ENCODE peak calls at places on chromosomes 11 and 22, in five cellular contexts. One of them, this sample, is unnamed. For H3K4me1, the result is how much of the 10 kb centered on the place peaks cover.

GRCh38 chr11:77487790-77488189 is 13.9 kb upstream of the PAK1 start:
- DNase-seq in GM23248: no peak
- DNase-seq in PC-3: no peak
- DNase-seq in GM23338: no peak
- DNase-seq in HCT116: no peak
- DNase-seq in this sample: no peak

GRCh38 chr11:45095691-45096010 is 50.8 kb upstream of the PRDM11 start:
- DNase-seq in GM23248: no peak
- DNase-seq in PC-3: no peak
- DNase-seq in GM23338: no peak
- DNase-seq in HCT116: no peak
- DNase-seq in this sample: no peak

GRCh38 chr11:96279018-96279417 is 64.0 kb downstream of the MAML2 start:
- DNase-seq in GM23248: no peak
- DNase-seq in PC-3: no peak
- DNase-seq in GM23338: no peak
- DNase-seq in HCT116: no peak
- DNase-seq in this sample: no peak

GRCh38 chr22:40200795-40201194 is 23.1 kb downstream of the TNRC6B start:
- DNase-seq in GM23248: no peak
- DNase-seq in PC-3: no peak
- DNase-seq in GM23338: no peak
- DNase-seq in HCT116: no peak
- DNase-seq in this sample: no peak

GRCh38 chr11:110011595-110011994 is 81.6 kb upstream of the ZC3H12C start:
- DNase-seq in GM23248: no peak
- DNase-seq in PC-3: no peak
- DNase-seq in GM23338: no peak
- DNase-seq in HCT116: no peak
- DNase-seq in this sample: no peak

GRCh38 chr11:101442936-101443521 is 140.8 kb downstream of the TRPC6 start:
- DNase-seq in GM23248: peak
- DNase-seq in PC-3: no peak
- DNase-seq in GM23338: no peak
- DNase-seq in HCT116: no peak
- DNase-seq in this sample: no peak

GRCh38 chr22:39728236-39728860 is 157.8 kb downstream of the CACNA1I start:
- DNase-seq in GM23248: no peak
- DNase-seq in PC-3: no peak
- DNase-seq in GM23338: no peak
- DNase-seq in HCT116: no peak
- DNase-seq in this sample: no peak

GRCh38 chr11:94732617-94733292 is 35.4 kb upstream of the AMOTL1 start:
- DNase-seq in GM23248: peak
- DNase-seq in PC-3: peak
- DNase-seq in GM23338: no peak
- DNase-seq in HCT116: no peak
- DNase-seq in this sample: no peak

GRCh38 chr11:12600829-12601228 is 73.4 kb upstream of the TEAD1 start:
- DNase-seq in GM23248: no peak
- DNase-seq in PC-3: no peak
- DNase-seq in GM23338: no peak
- DNase-seq in HCT116: no peak
- DNase-seq in this sample: no peak

GRCh38 chr11:131809203-131809948 is 439.0 kb downstream of the NTM start:
- DNase-seq in GM23248: peak
- DNase-seq in PC-3: peak
- DNase-seq in GM23338: no peak
- DNase-seq in HCT116: no peak
- DNase-seq in this sample: no peak

GRCh38 chr22:40838486-40838885 is 18.0 kb downstream of the ST13 start:
- DNase-seq in GM23248: no peak
- DNase-seq in PC-3: no peak
- DNase-seq in GM23338: no peak
- DNase-seq in HCT116: no peak
- DNase-seq in this sample: no peak

GRCh38 chr22:46894081-46894671 is 131.7 kb downstream of the TBC1D22A start:
- DNase-seq in GM23248: peak
- DNase-seq in PC-3: no peak
- DNase-seq in GM23338: no peak
- DNase-seq in HCT116: no peak
- DNase-seq in this sample: no peak

GRCh38 chr11:1086171-1087102 is 11.8 kb downstream of the MUC2 start:
- DNase-seq in GM23248: no peak
- DNase-seq in PC-3: no peak
- DNase-seq in GM23338: no peak
- DNase-seq in HCT116: no peak
- DNase-seq in this sample: no peak

GRCh38 chr22:17795661-17796548 is 21.6 kb upstream of the BID start:
- DNase-seq in GM23248: no peak
- DNase-seq in PC-3: no peak
- DNase-seq in GM23338: no peak
- DNase-seq in HCT116: no peak
- DNase-seq in this sample: peak

GRCh38 chr11:9001736-9002135 is 2.1 kb downstream of the NRIP3 start:
- DNase-seq in GM23248: peak
- DNase-seq in PC-3: peak
- DNase-seq in GM23338: no peak
- DNase-seq in HCT116: peak
- DNase-seq in this sample: no peak

GRCh38 chr11:79021601-79022000 is 419.2 kb downstream of the TENM4 start:
- DNase-seq in GM23248: no peak
- DNase-seq in PC-3: no peak
- DNase-seq in GM23338: no peak
- DNase-seq in HCT116: no peak
- DNase-seq in this sample: no peak

GRCh38 chr22:42644422-42645340 is 4.3 kb upstream of the ATP5MGL start:
- DNase-seq in GM23248: peak
- DNase-seq in PC-3: no peak
- DNase-seq in GM23338: no peak
- DNase-seq in HCT116: no peak
- DNase-seq in this sample: no peak

GRCh38 chr22:22927888-22928665 is 40.5 kb downstream of the IGLL5 start:
- DNase-seq in GM23248: peak
- DNase-seq in PC-3: no peak
- DNase-seq in GM23338: no peak
- DNase-seq in HCT116: no peak
- DNase-seq in this sample: no peak

GRCh38 chr11:44797886-44798683 is 71.3 kb downstream of the TSPAN18 start:
- DNase-seq in GM23248: peak
- DNase-seq in PC-3: no peak
- DNase-seq in GM23338: peak
- DNase-seq in HCT116: no peak
- DNase-seq in this sample: no peak

GRCh38 chr22:27274770-27275449 is 526.6 kb downstream of the MN1 start:
- DNase-seq in GM23248: peak
- DNase-seq in PC-3: no peak
- DNase-seq in GM23338: no peak
- DNase-seq in HCT116: no peak
- DNase-seq in this sample: no peak

GRCh38 chr11:65778431-65778900 is 2.3 kb downstream of the AP5B1 start:
- DNase-seq in GM23248: no peak
- DNase-seq in PC-3: no peak
- DNase-seq in GM23338: no peak
- DNase-seq in HCT116: no peak
- DNase-seq in this sample: no peak

GRCh38 chr22:47094861-47095330 is 332.4 kb downstream of the TBC1D22A start:
- DNase-seq in GM23248: peak
- DNase-seq in PC-3: peak
- DNase-seq in GM23338: no peak
- DNase-seq in HCT116: no peak
- DNase-seq in this sample: no peak

GRCh38 chr11:30917859-30918478 is 331.8 kb upstream of the MPPED2 start:
- DNase-seq in GM23248: peak
- DNase-seq in PC-3: peak
- DNase-seq in GM23338: peak
- DNase-seq in HCT116: peak
- DNase-seq in this sample: peak

GRCh38 chr11:85783758-85784157 is 27.2 kb downstream of the SYTL2 start:
- DNase-seq in GM23248: no peak
- DNase-seq in PC-3: no peak
- DNase-seq in GM23338: no peak
- DNase-seq in HCT116: no peak
- DNase-seq in this sample: no peak

GRCh38 chr22:23012081-23012622 is 58.2 kb upstream of the GNAZ start:
- DNase-seq in GM23248: no peak
- DNase-seq in PC-3: no peak
- DNase-seq in GM23338: no peak
- DNase-seq in HCT116: no peak
- DNase-seq in this sample: no peak

GRCh38 chr11:95095858-95096587 is 6.4 kb downstream of the ENDOD1 start:
- DNase-seq in GM23248: peak
- DNase-seq in PC-3: peak
- DNase-seq in GM23338: no peak
- DNase-seq in HCT116: no peak
- DNase-seq in this sample: peak

GRCh38 chr11:2693851-2694261 is 5.9 kb downstream of the KCNQ1OT1 start:
- DNase-seq in GM23248: peak
- DNase-seq in PC-3: peak
- DNase-seq in GM23338: peak
- DNase-seq in HCT116: no peak
- DNase-seq in this sample: no peak

GRCh38 chr11:64357446-64357845 is 1.5 kb upstream of the RPS6KA4 start:
- DNase-seq in GM23248: no peak
- DNase-seq in PC-3: no peak
- DNase-seq in GM23338: no peak
- DNase-seq in HCT116: no peak
- DNase-seq in this sample: no peak

GRCh38 chr22:31344369-31345330 is 1.5 kb downstream of the PATZ1 start:
- DNase-seq in GM23248: peak
- DNase-seq in PC-3: peak
- DNase-seq in GM23338: peak
- DNase-seq in HCT116: no peak
- DNase-seq in this sample: peak

GRCh38 chr11:57588038-57588710 is 9.3 kb upstream of the SERPING1 start:
- DNase-seq in GM23248: no peak
- DNase-seq in PC-3: no peak
- DNase-seq in GM23338: no peak
- DNase-seq in HCT116: no peak
- DNase-seq in this sample: no peak

GRCh38 chr11:126153999-126154398 is 57.5 kb downstream of the RPUSD4 start:
- DNase-seq in GM23248: peak
- DNase-seq in PC-3: peak
- DNase-seq in GM23338: no peak
- DNase-seq in HCT116: peak
- DNase-seq in this sample: no peak

GRCh38 chr22:19887251-19887985 is 32.7 kb upstream of the GNB1L start:
- DNase-seq in GM23248: no peak
- DNase-seq in PC-3: no peak
- DNase-seq in GM23338: no peak
- DNase-seq in HCT116: no peak
- DNase-seq in this sample: no peak

GRCh38 chr11:102664001-102664752 is 39.0 kb upstream of the MMP20 start:
- DNase-seq in GM23248: peak
- DNase-seq in PC-3: peak
- DNase-seq in GM23338: peak
- DNase-seq in HCT116: peak
- DNase-seq in this sample: peak

GRCh38 chr22:35842954-35843353 is 125.3 kb downstream of the APOL5 start:
- DNase-seq in GM23248: peak
- DNase-seq in PC-3: peak
- DNase-seq in GM23338: peak
- DNase-seq in HCT116: peak
- DNase-seq in this sample: peak
- TF ChIP-seq EZH2phosphoT487 in GM23248: no peak
- TF ChIP-seq EZH2phosphoT487 in PC-3: no peak
- TF ChIP-seq EZH2phosphoT487 in GM23338: no peak
- TF ChIP-seq EZH2phosphoT487 in HCT116: no peak
- TF ChIP-seq EZH2phosphoT487 in this sample: no peak

DNA sequence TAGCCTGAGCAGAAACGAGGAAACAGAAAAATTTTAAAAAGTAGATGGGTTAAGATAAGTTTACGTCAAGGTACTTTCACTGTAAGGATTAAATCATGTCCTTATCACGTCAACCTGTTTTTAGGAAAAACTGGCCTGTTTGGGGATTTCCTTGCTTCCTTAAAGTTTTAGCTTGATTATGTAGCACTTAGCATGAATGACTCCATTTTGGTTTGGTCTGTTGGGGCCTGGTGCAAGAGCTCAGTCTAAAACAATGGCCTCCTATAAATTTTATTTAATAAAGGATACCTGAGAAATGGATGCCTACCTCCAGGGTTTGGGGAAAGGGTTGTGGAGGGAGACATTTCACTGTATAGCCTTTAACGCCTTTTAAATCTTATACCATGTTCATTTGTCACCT is 33.2 kb upstream of the CSTF3 start:
- DNase-seq in GM23248: no peak
- DNase-seq in PC-3: no peak
- DNase-seq in GM23338: no peak
- DNase-seq in HCT116: no peak
- DNase-seq in this sample: no peak
- H3K4me1 ChIP-seq in GM23248: under half
- H3K4me1 ChIP-seq in PC-3: under half
- H3K4me1 ChIP-seq in GM23338: under half
- H3K4me1 ChIP-seq in HCT116: under half
- H3K4me1 ChIP-seq in this sample: under half

GRCh38 chr11:87002918-87003317 is 34.8 kb upstream of the TMEM135 start:
- DNase-seq in GM23248: no peak
- DNase-seq in PC-3: no peak
- DNase-seq in GM23338: no peak
- DNase-seq in HCT116: no peak
- DNase-seq in this sample: no peak

GRCh38 chr11:87006035-87006434 is 31.7 kb upstream of the TMEM135 start:
- DNase-seq in GM23248: no peak
- DNase-seq in PC-3: peak
- DNase-seq in GM23338: no peak
- DNase-seq in HCT116: no peak
- DNase-seq in this sample: no peak

GRCh38 chr11:86999859-87000753 is 37.6 kb upstream of the TMEM135 start:
- DNase-seq in GM23248: peak
- DNase-seq in PC-3: peak
- DNase-seq in GM23338: peak
- DNase-seq in HCT116: no peak
- DNase-seq in this sample: no peak

GRCh38 chr11:87007938-87008337 is 29.8 kb upstream of the TMEM135 start:
- DNase-seq in GM23248: peak
- DNase-seq in PC-3: peak
- DNase-seq in GM23338: no peak
- DNase-seq in HCT116: no peak
- DNase-seq in this sample: no peak

DNA sequence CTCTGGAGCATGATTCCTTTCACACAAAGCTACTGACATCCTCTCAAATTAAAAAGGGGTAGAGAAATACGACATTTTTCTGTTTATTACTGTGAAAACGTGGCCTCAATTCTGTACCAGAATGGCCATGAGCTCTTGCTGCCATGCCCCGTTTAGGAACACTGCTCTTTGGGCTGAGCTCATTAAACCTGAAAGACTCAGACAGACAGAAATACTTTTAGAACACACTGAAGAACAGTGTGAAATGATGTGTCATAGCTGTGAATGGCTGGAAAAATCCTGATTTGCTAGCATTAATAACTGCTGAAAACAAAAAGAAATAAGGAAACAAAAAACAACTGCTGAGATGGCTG is 32.2 kb upstream of the TMEM135 start:
- DNase-seq in GM23248: no peak
- DNase-seq in PC-3: no peak
- DNase-seq in GM23338: no peak
- DNase-seq in HCT116: no peak
- DNase-seq in this sample: no peak
- H3K27ac ChIP-seq in GM23248: no peak
- H3K27ac ChIP-seq in PC-3: peak
- H3K27ac ChIP-seq in GM23338: no peak
- H3K27ac ChIP-seq in HCT116: no peak
- H3K27ac ChIP-seq in this sample: no peak

GRCh38 chr22:44268431-44269116 is 44.2 kb downstream of the SHISAL1 start:
- DNase-seq in GM23248: no peak
- DNase-seq in PC-3: no peak
- DNase-seq in GM23338: no peak
- DNase-seq in HCT116: no peak
- DNase-seq in this sample: no peak
- TF ChIP-seq EZH2phosphoT487 in GM23248: no peak
- TF ChIP-seq EZH2phosphoT487 in PC-3: no peak
- TF ChIP-seq EZH2phosphoT487 in GM23338: no peak
- TF ChIP-seq EZH2phosphoT487 in HCT116: no peak
- TF ChIP-seq EZH2phosphoT487 in this sample: no peak

This sample was measured in OCI-LY7.